ENCODE peak calls at places on chromosomes 1 and 21, in five cellular contexts. One of them, this sample, is unnamed.

GRCh38 chr1:152111515-152111968 is 3.7 kb downstream of the TCHH start:
- DNase-seq in thoracic aorta: no peak
- DNase-seq in SJSA1: peak; percentile 63
- DNase-seq in CD8-positive, alpha-beta memory T cell: no peak
- DNase-seq in OCI-LY7: no peak
- DNase-seq in this sample: no peak

GRCh38 chr1:227234998-227235405 is 83.3 kb downstream of the CDC42BPA start:
- DNase-seq in thoracic aorta: no peak
- DNase-seq in SJSA1: peak; percentile 44
- DNase-seq in CD8-positive, alpha-beta memory T cell: no peak
- DNase-seq in OCI-LY7: peak; percentile 53
- DNase-seq in this sample: no peak

GRCh38 chr21:43916691-43917514 is 51.9 kb downstream of the AGPAT3 start:
- DNase-seq in thoracic aorta: no peak
- DNase-seq in SJSA1: peak; percentile 43
- DNase-seq in CD8-positive, alpha-beta memory T cell: peak; percentile 84
- DNase-seq in OCI-LY7: no peak
- DNase-seq in this sample: peak; percentile 30

GRCh38 chr1:105492941-105493340 is 1563.5 kb upstream of the PRMT6 start:
- DNase-seq in thoracic aorta: no peak
- DNase-seq in SJSA1: no peak
- DNase-seq in CD8-positive, alpha-beta memory T cell: no peak
- DNase-seq in OCI-LY7: no peak
- DNase-seq in this sample: no peak

GRCh38 chr1:231938651-231939050 is 312.1 kb downstream of the DISC1 start:
- DNase-seq in thoracic aorta: no peak
- DNase-seq in SJSA1: no peak
- DNase-seq in CD8-positive, alpha-beta memory T cell: no peak
- DNase-seq in OCI-LY7: no peak
- DNase-seq in this sample: no peak

GRCh38 chr1:119288751-119289150 is 79.8 kb upstream of the HAO2 start:
- DNase-seq in thoracic aorta: no peak
- DNase-seq in SJSA1: no peak
- DNase-seq in CD8-positive, alpha-beta memory T cell: no peak
- DNase-seq in OCI-LY7: no peak
- DNase-seq in this sample: no peak

GRCh38 chr1:206970406-206970805 is at the start of gene FCAMR:
- DNase-seq in thoracic aorta: no peak
- DNase-seq in SJSA1: no peak
- DNase-seq in CD8-positive, alpha-beta memory T cell: no peak
- DNase-seq in OCI-LY7: no peak
- DNase-seq in this sample: no peak

GRCh38 chr1:1069711-1070676 is 4.1 kb downstream of the RNF223 start:
- DNase-seq in thoracic aorta: no peak
- DNase-seq in SJSA1: no peak
- DNase-seq in CD8-positive, alpha-beta memory T cell: no peak
- DNase-seq in OCI-LY7: peak; percentile 72
- DNase-seq in this sample: no peak

GRCh38 chr1:39301606-39302005 is 97.1 kb downstream of the MACF1 start:
- DNase-seq in thoracic aorta: no peak
- DNase-seq in SJSA1: peak; percentile 12
- DNase-seq in CD8-positive, alpha-beta memory T cell: no peak
- DNase-seq in OCI-LY7: no peak
- DNase-seq in this sample: no peak

GRCh38 chr21:46542588-46543092 is 62.2 kb downstream of the S100B start:
- DNase-seq in thoracic aorta: no peak
- DNase-seq in SJSA1: no peak
- DNase-seq in CD8-positive, alpha-beta memory T cell: no peak
- DNase-seq in OCI-LY7: no peak
- DNase-seq in this sample: no peak

GRCh38 chr1:23625459-23625858 is 66.1 kb upstream of the RPL11 start:
- DNase-seq in thoracic aorta: no peak
- DNase-seq in SJSA1: no peak
- DNase-seq in CD8-positive, alpha-beta memory T cell: no peak
- DNase-seq in OCI-LY7: no peak
- DNase-seq in this sample: no peak

GRCh38 chr1:2821970-2822620 is 20.6 kb upstream of the TTC34 start:
- DNase-seq in thoracic aorta: no peak
- DNase-seq in SJSA1: no peak
- DNase-seq in CD8-positive, alpha-beta memory T cell: peak; percentile 33
- DNase-seq in OCI-LY7: peak; percentile 7
- DNase-seq in this sample: peak; percentile 14

GRCh38 chr1:154352581-154353459 is 27.5 kb downstream of the ATP8B2 start:
- DNase-seq in thoracic aorta: no peak
- DNase-seq in SJSA1: peak; percentile 32
- DNase-seq in CD8-positive, alpha-beta memory T cell: peak; percentile 45
- DNase-seq in OCI-LY7: no peak
- DNase-seq in this sample: peak; percentile 24

GRCh38 chr1:228410671-228411070 is 4.0 kb upstream of the TRIM11 start:
- DNase-seq in thoracic aorta: no peak
- DNase-seq in SJSA1: no peak
- DNase-seq in CD8-positive, alpha-beta memory T cell: no peak
- DNase-seq in OCI-LY7: no peak
- DNase-seq in this sample: no peak

DNA sequence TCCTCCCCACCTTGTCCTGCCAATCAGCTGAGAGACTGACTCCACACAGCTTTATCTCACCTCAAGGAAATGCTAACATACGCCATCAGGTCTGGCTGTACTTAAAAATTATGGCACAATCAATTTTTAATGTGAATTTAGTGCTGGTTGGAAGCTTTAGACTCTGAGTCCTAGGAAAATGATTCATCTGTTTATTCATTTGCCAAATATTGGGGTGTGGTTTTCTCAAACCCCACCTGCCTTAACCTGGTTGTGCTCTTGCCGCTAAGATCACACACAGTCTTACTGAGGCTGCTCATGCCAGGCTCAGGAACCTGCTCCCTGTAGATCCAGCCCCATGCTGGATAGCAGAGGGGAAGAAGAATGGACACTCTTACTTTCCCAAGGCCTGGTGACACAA is 258.0 kb upstream of the CAMK1G start:
- DNase-seq in thoracic aorta: no peak
- DNase-seq in SJSA1: no peak
- DNase-seq in CD8-positive, alpha-beta memory T cell: no peak
- DNase-seq in OCI-LY7: no peak
- DNase-seq in this sample: no peak
- H3K27ac ChIP-seq in thoracic aorta: no peak overlapping the region
- H3K27ac ChIP-seq in SJSA1: no peak overlapping the region
- H3K27ac ChIP-seq in CD8-positive, alpha-beta memory T cell: no peak overlapping the region
- H3K27ac ChIP-seq in OCI-LY7: no peak overlapping the region
- H3K27ac ChIP-seq in this sample: no peak overlapping the region

GRCh38 chr1:31642366-31642765 is 2.3 kb downstream of the PEF1 start:
- DNase-seq in thoracic aorta: no peak
- DNase-seq in SJSA1: no peak
- DNase-seq in CD8-positive, alpha-beta memory T cell: no peak
- DNase-seq in OCI-LY7: no peak
- DNase-seq in this sample: no peak

GRCh38 chr1:31643976-31644559 is 608 bp downstream of the PEF1 start:
- DNase-seq in thoracic aorta: no peak
- DNase-seq in SJSA1: peak; percentile 13
- DNase-seq in CD8-positive, alpha-beta memory T cell: no peak
- DNase-seq in OCI-LY7: no peak
- DNase-seq in this sample: peak; percentile 55

GRCh38 chr1:31644560-31645273 is at the start of gene PEF1:
- DNase-seq in thoracic aorta: peak; percentile 98
- DNase-seq in SJSA1: peak; percentile 100
- DNase-seq in CD8-positive, alpha-beta memory T cell: peak; percentile 100
- DNase-seq in OCI-LY7: peak; percentile 98
- DNase-seq in this sample: peak; percentile 98

GRCh38 chr1:31640964-31641363 is 3.7 kb downstream of the PEF1 start:
- DNase-seq in thoracic aorta: no peak
- DNase-seq in SJSA1: no peak
- DNase-seq in CD8-positive, alpha-beta memory T cell: no peak
- DNase-seq in OCI-LY7: no peak
- DNase-seq in this sample: no peak

DNA sequence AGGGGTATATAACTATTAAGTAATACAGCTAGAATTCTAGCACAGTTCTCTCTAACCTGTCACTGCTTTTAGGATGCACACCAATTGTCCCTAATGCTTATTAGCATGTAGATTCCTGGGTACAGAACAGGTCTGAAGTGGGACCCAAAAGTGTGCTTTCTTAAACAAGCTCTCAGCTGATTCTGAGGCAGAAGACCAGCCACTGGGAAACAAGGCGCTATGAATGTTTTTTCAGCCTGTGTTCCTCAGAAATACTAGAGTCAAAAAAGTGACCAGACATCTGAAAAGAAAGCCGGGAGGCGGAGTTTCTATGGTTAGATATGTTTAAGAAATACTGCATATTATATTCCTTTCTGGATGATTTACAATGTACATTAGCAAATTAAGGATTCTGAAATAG is 1.8 kb downstream of the PEF1 start:
- DNase-seq in thoracic aorta: no peak
- DNase-seq in SJSA1: no peak
- DNase-seq in CD8-positive, alpha-beta memory T cell: no peak
- DNase-seq in OCI-LY7: no peak
- DNase-seq in this sample: no peak
- H3K4me1 ChIP-seq in thoracic aorta: peaks cover 64% of the 10 kb centered on the region
- H3K4me1 ChIP-seq in SJSA1: peaks cover 12% of the 10 kb centered on the region
- H3K4me1 ChIP-seq in CD8-positive, alpha-beta memory T cell: peaks cover 58% of the 10 kb centered on the region
- H3K4me1 ChIP-seq in OCI-LY7: peaks cover 15% of the 10 kb centered on the region
- H3K4me1 ChIP-seq in this sample: peaks cover 8% of the 10 kb centered on the region

GRCh38 chr1:43952731-43953350 is 6.1 kb downstream of the IPO13 start:
- DNase-seq in thoracic aorta: no peak
- DNase-seq in SJSA1: no peak
- DNase-seq in CD8-positive, alpha-beta memory T cell: no peak
- DNase-seq in OCI-LY7: no peak
- DNase-seq in this sample: no peak
- H3K27ac ChIP-seq in thoracic aorta: no peak overlapping the region
- H3K27ac ChIP-seq in SJSA1: no peak overlapping the region
- H3K27ac ChIP-seq in CD8-positive, alpha-beta memory T cell: no peak overlapping the region
- H3K27ac ChIP-seq in OCI-LY7: no peak overlapping the region
- H3K27ac ChIP-seq in this sample: no peak overlapping the region

GRCh38 chr1:243580984-243581383 is 269.1 kb downstream of the AKT3 start:
- DNase-seq in thoracic aorta: no peak
- DNase-seq in SJSA1: no peak
- DNase-seq in CD8-positive, alpha-beta memory T cell: no peak
- DNase-seq in OCI-LY7: no peak
- DNase-seq in this sample: no peak

GRCh38 chr1:243580072-243580471 is 270.0 kb downstream of the AKT3 start:
- DNase-seq in thoracic aorta: no peak
- DNase-seq in SJSA1: no peak
- DNase-seq in CD8-positive, alpha-beta memory T cell: no peak
- DNase-seq in OCI-LY7: no peak
- DNase-seq in this sample: no peak

GRCh38 chr1:243575070-243575469 is 275.0 kb downstream of the AKT3 start:
- DNase-seq in thoracic aorta: no peak
- DNase-seq in SJSA1: no peak
- DNase-seq in CD8-positive, alpha-beta memory T cell: no peak
- DNase-seq in OCI-LY7: no peak
- DNase-seq in this sample: no peak
- H3K4me1 ChIP-seq in thoracic aorta: no peaks in the 10 kb centered on the region
- H3K4me1 ChIP-seq in SJSA1: no peaks in the 10 kb centered on the region
- H3K4me1 ChIP-seq in CD8-positive, alpha-beta memory T cell: no peaks in the 10 kb centered on the region
- H3K4me1 ChIP-seq in OCI-LY7: no peaks in the 10 kb centered on the region
- H3K4me1 ChIP-seq in this sample: no peaks in the 10 kb centered on the region

GRCh38 chr1:89518116-89518780 is 6.4 kb upstream of the LRRC8B start:
- DNase-seq in thoracic aorta: no peak
- DNase-seq in SJSA1: no peak
- DNase-seq in CD8-positive, alpha-beta memory T cell: no peak
- DNase-seq in OCI-LY7: no peak
- DNase-seq in this sample: no peak
- H3K27ac ChIP-seq in thoracic aorta: no peak overlapping the region
- H3K27ac ChIP-seq in SJSA1: no peak overlapping the region
- H3K27ac ChIP-seq in CD8-positive, alpha-beta memory T cell: no peak overlapping the region
- H3K27ac ChIP-seq in OCI-LY7: no peak overlapping the region
- H3K27ac ChIP-seq in this sample: no peak overlapping the region

GRCh38 chr1:12479311-12479710 is 138.7 kb downstream of the DHRS3 start:
- DNase-seq in thoracic aorta: no peak
- DNase-seq in SJSA1: no peak
- DNase-seq in CD8-positive, alpha-beta memory T cell: no peak
- DNase-seq in OCI-LY7: no peak
- DNase-seq in this sample: no peak

GRCh38 chr1:12480031-12480430 is 138.0 kb downstream of the DHRS3 start:
- DNase-seq in thoracic aorta: no peak
- DNase-seq in SJSA1: no peak
- DNase-seq in CD8-positive, alpha-beta memory T cell: no peak
- DNase-seq in OCI-LY7: no peak
- DNase-seq in this sample: no peak

GRCh38 chr1:12477301-12477700 is 140.7 kb downstream of the DHRS3 start:
- DNase-seq in thoracic aorta: no peak
- DNase-seq in SJSA1: no peak
- DNase-seq in CD8-positive, alpha-beta memory T cell: no peak
- DNase-seq in OCI-LY7: no peak
- DNase-seq in this sample: no peak

GRCh38 chr1:12478612-12478985 is 139.4 kb downstream of the DHRS3 start:
- DNase-seq in thoracic aorta: no peak
- DNase-seq in SJSA1: no peak
- DNase-seq in CD8-positive, alpha-beta memory T cell: peak; percentile 53
- DNase-seq in OCI-LY7: no peak
- DNase-seq in this sample: peak; percentile 8

GRCh38 chr1:12477936-12478611 is 139.9 kb downstream of the DHRS3 start:
- DNase-seq in thoracic aorta: no peak
- DNase-seq in SJSA1: peak; percentile 97
- DNase-seq in CD8-positive, alpha-beta memory T cell: no peak
- DNase-seq in OCI-LY7: no peak
- DNase-seq in this sample: no peak
- H3K4me1 ChIP-seq in thoracic aorta: peaks cover 94% of the 10 kb centered on the region
- H3K4me1 ChIP-seq in SJSA1: peaks cover 76% of the 10 kb centered on the region
- H3K4me1 ChIP-seq in CD8-positive, alpha-beta memory T cell: peaks cover 92% of the 10 kb centered on the region
- H3K4me1 ChIP-seq in OCI-LY7: peaks cover 14% of the 10 kb centered on the region
- H3K4me1 ChIP-seq in this sample: peaks cover 66% of the 10 kb centered on the region

GRCh38 chr1:211326528-211327340 is at the start of gene TRAF5:
- DNase-seq in thoracic aorta: no peak
- DNase-seq in SJSA1: peak; percentile 49
- DNase-seq in CD8-positive, alpha-beta memory T cell: peak; percentile 54
- DNase-seq in OCI-LY7: peak; percentile 65
- DNase-seq in this sample: peak; percentile 33

GRCh38 chr1:211327341-211327921 is 798 bp downstream of the TRAF5 start:
- DNase-seq in thoracic aorta: no peak
- DNase-seq in SJSA1: peak; percentile 54
- DNase-seq in CD8-positive, alpha-beta memory T cell: peak; percentile 54
- DNase-seq in OCI-LY7: peak; percentile 59
- DNase-seq in this sample: no peak

GRCh38 chr1:211329764-211330201 is 3.1 kb downstream of the TRAF5 start:
- DNase-seq in thoracic aorta: no peak
- DNase-seq in SJSA1: no peak
- DNase-seq in CD8-positive, alpha-beta memory T cell: no peak
- DNase-seq in OCI-LY7: peak; percentile 83
- DNase-seq in this sample: no peak

GRCh38 chr1:211328866-211329265 is 2.2 kb downstream of the TRAF5 start:
- DNase-seq in thoracic aorta: no peak
- DNase-seq in SJSA1: no peak
- DNase-seq in CD8-positive, alpha-beta memory T cell: no peak
- DNase-seq in OCI-LY7: peak; percentile 28
- DNase-seq in this sample: no peak

GRCh38 chr1:211328084-211328694 is 1.6 kb downstream of the TRAF5 start:
- DNase-seq in thoracic aorta: no peak
- DNase-seq in SJSA1: no peak
- DNase-seq in CD8-positive, alpha-beta memory T cell: no peak
- DNase-seq in OCI-LY7: no peak
- DNase-seq in this sample: no peak
- H3K27ac ChIP-seq in thoracic aorta: peak overlapping the region; percentile 91
- H3K27ac ChIP-seq in SJSA1: no peak overlapping the region
- H3K27ac ChIP-seq in CD8-positive, alpha-beta memory T cell: peak overlapping the region; percentile 82
- H3K27ac ChIP-seq in OCI-LY7: peak overlapping the region; percentile 77
- H3K27ac ChIP-seq in this sample: peak overlapping the region; percentile 76